ENCODE peak calls at places on chromosome 1, in ten cellular contexts. B is PC-3; P is ovary; Y is left lung; K is mesendoderm; E is CD8-positive, alpha-beta memory T cell; N is heart left ventricle; H is CD8-positive, alpha-beta T cell; G is right cardiac atrium; U is uterus. S is an unnamed sample. For H3K27me3, the result is how much of the 10 kb centered on the place peaks cover.

GRCh38 chr1:205354259-205354904 is 2.3 kb downstream of the KLHDC8A start:
- DNase-seq in N (no peak), Y (no peak), P (no peak), G (peak), K (peak), H (peak), E (peak), B (peak), U (peak), S (no peak)

GRCh38 chr1:110425611-110426152 is 18.2 kb upstream of the LAMTOR5 start:
- DNase-seq in G (peak), E (no peak), N (peak), K (no peak), P (peak), Y (no peak), U (no peak), H (no peak), B (no peak), S (peak)

GRCh38 chr1:235984041-235984820 is 80.7 kb downstream of the NID1 start:
- DNase-seq in E (no peak), H (no peak), P (no peak), B (peak), G (no peak), K (no peak), N (no peak), U (no peak), Y (no peak), S (no peak)

GRCh38 chr1:66648896-66649597 is 103.2 kb upstream of the DYNLT5 start:
- DNase-seq in E (no peak), G (no peak), K (no peak), P (no peak), H (no peak), U (no peak), Y (no peak), N (no peak), B (no peak), S (no peak)

GRCh38 chr1:15620155-15620545 is 2.9 kb downstream of the DDI2 start:
- DNase-seq in P (no peak), U (no peak), N (no peak), E (no peak), G (no peak), B (peak), Y (no peak), K (peak), H (no peak), S (no peak)

GRCh38 chr1:94243665-94244064 is 6.3 kb upstream of the ARHGAP29 start:
- DNase-seq in G (no peak), N (no peak), P (no peak), Y (no peak), E (no peak), U (no peak), B (no peak), K (no peak), H (no peak), S (no peak)

GRCh38 chr1:180981596-180982387 is 40.9 kb downstream of the STX6 start:
- DNase-seq in N (no peak), P (no peak), G (no peak), H (peak), B (no peak), E (no peak), K (peak), Y (no peak), U (no peak), S (no peak)

GRCh38 chr1:55877440-55878232 is 662.5 kb upstream of the USP24 start:
- DNase-seq in G (no peak), U (no peak), E (no peak), B (peak), P (no peak), Y (no peak), K (no peak), N (no peak), H (no peak), S (no peak)

GRCh38 chr1:239603530-239603929 is 217.2 kb downstream of the CHRM3 start:
- DNase-seq in B (peak), G (no peak), E (no peak), K (no peak), Y (no peak), P (no peak), H (no peak), N (no peak), U (no peak), S (no peak)

GRCh38 chr1:52632732-52633290 is at the start of gene SHISAL2A:
- DNase-seq in K (peak), E (peak), U (no peak), G (peak), B (no peak), N (peak), Y (peak), H (peak), P (peak), S (no peak)

GRCh38 chr1:25569599-25570458 is 26.4 kb downstream of the LDLRAP1 start:
- DNase-seq in Y (no peak), U (no peak), H (no peak), E (no peak), N (peak), B (peak), K (no peak), P (no peak), G (no peak), S (no peak)

GRCh38 chr1:113197662-113198330 is 124.8 kb downstream of the LRIG2 start:
- DNase-seq in U (no peak), Y (no peak), N (no peak), G (no peak), P (no peak), B (no peak), E (no peak), H (no peak), K (no peak), S (no peak)

GRCh38 chr1:247113094-247113497 is 8.9 kb upstream of the ZNF669 start:
- DNase-seq in N (no peak), K (peak), Y (no peak), H (no peak), P (no peak), G (no peak), B (peak), U (peak), E (no peak), S (no peak)

GRCh38 chr1:165597883-165598675 is 33.0 kb upstream of the MGST3 start:
- DNase-seq in G (peak), B (peak), N (peak), P (peak), K (peak), U (peak), Y (peak), H (peak), E (peak), S (peak)

GRCh38 chr1:37448185-37448584 is 26.2 kb upstream of the ZC3H12A start:
- DNase-seq in G (no peak), N (no peak), P (no peak), H (no peak), K (no peak), E (no peak), B (peak), U (no peak), Y (no peak), S (no peak)

GRCh38 chr1:38352869-38353268 is 306.3 kb upstream of the POU3F1 start:
- DNase-seq in B (no peak), U (no peak), E (no peak), K (peak), G (no peak), H (no peak), N (no peak), P (no peak), Y (no peak), S (no peak)

GRCh38 chr1:168506204-168506819 is 37.5 kb downstream of the XCL2 start:
- DNase-seq in P (no peak), B (peak), H (no peak), E (no peak), K (no peak), N (no peak), Y (no peak), G (no peak), U (no peak), S (no peak)

GRCh38 chr1:212967767-212968166 is 17.4 kb downstream of the VASH2 start:
- DNase-seq in H (no peak), Y (no peak), N (no peak), E (no peak), U (no peak), P (no peak), K (peak), B (peak), G (no peak), S (no peak)

GRCh38 chr1:45785583-45785982 is 17.8 kb upstream of the MAST2 start:
- DNase-seq in N (no peak), K (no peak), Y (no peak), E (peak), G (no peak), P (no peak), U (no peak), B (no peak), H (peak), S (no peak)

GRCh38 chr1:1680912-1681273 is 11.7 kb downstream of the SLC35E2B start:
- DNase-seq in K (no peak), U (no peak), Y (peak), P (peak), G (no peak), H (no peak), N (no peak), E (no peak), B (peak), S (no peak)

GRCh38 chr1:244022301-244022700 is 28.8 kb upstream of the ZBTB18 start:
- DNase-seq in H (no peak), B (peak), Y (no peak), U (no peak), P (no peak), N (no peak), E (no peak), G (peak), K (peak), S (no peak)

GRCh38 chr1:148353461-148354283 is 129.4 kb downstream of the PPIAL4G start:
- DNase-seq in P (no peak), E (no peak), N (no peak), U (no peak), K (peak), Y (no peak), G (no peak), H (no peak), B (peak), S (no peak)

GRCh38 chr1:224113005-224113404 is 906 bp upstream of the FBXO28 start:
- DNase-seq in Y (no peak), K (no peak), B (peak), E (no peak), G (no peak), H (no peak), P (no peak), U (no peak), N (no peak), S (no peak)
- H3K27me3 ChIP-seq in Y (under half), K (under half), B (under half), E (under half), G (under half), H (under half), P (under half), U (under half), N (under half), S (under half)

GRCh38 chr1:116465477-116465844 is 92.4 kb downstream of the ATP1A1 start:
- DNase-seq in H (no peak), K (no peak), P (no peak), Y (no peak), G (no peak), N (no peak), U (no peak), B (no peak), E (no peak), S (no peak)
- H3K27ac ChIP-seq in H (no peak), K (no peak), P (no peak), Y (no peak), G (no peak), N (no peak), U (no peak), B (no peak), E (no peak), S (no peak)

GRCh38 chr1:6424000-6424565 is 493 bp upstream of the ESPN start:
- DNase-seq in U (no peak), H (no peak), Y (peak), B (peak), G (no peak), P (no peak), N (no peak), E (no peak), K (no peak), S (no peak)
- H3K27me3 ChIP-seq in U (under half), H (under half), Y (half or more), B (under half), G (under half), P (under half), N (half or more), E (under half), K (under half), S (under half)

GRCh38 chr1:156095906-156096508 is 13.7 kb upstream of the MEX3A start:
- DNase-seq in Y (no peak), G (no peak), K (no peak), U (no peak), N (no peak), B (no peak), H (no peak), P (no peak), E (no peak), S (no peak)
- H3K27ac ChIP-seq in Y (peak), G (no peak), K (no peak), U (peak), N (peak), B (peak), H (no peak), P (peak), E (peak), S (peak)

S was measured in tibial artery.